ENCODE peak calls at places on chromosomes 12 and 14, in seven cellular contexts. Z is sigmoid colon, J is thoracic aorta, D is fibroblast of pulmonary artery, E is choroid plexus epithelial cell, K is epithelial cell of esophagus, F is heart left ventricle. C is an unnamed sample.

GRCh38 chr14:74976264-74977113 is 21.1 kb upstream of the PGF start:
- DNase-seq in E (no peak), F (no peak), K (no peak), Z (no peak), D (no peak), J (no peak), C (no peak)

GRCh38 chr14:34128665-34129064 is 177.8 kb upstream of the EGLN3 start:
- DNase-seq in F (peak), J (no peak), K (no peak), E (no peak), D (no peak), Z (no peak), C (no peak)

GRCh38 chr12:57853864-57854556 is 7.5 kb upstream of the CTDSP2 start:
- DNase-seq in F (no peak), J (no peak), E (no peak), K (peak), Z (no peak), D (no peak), C (no peak)

GRCh38 chr14:106024983-106025604 is 498.7 kb downstream of the TMEM121 start:
- DNase-seq in E (no peak), F (no peak), J (no peak), Z (no peak), K (no peak), D (no peak), C (no peak)

GRCh38 chr12:65282840-65283239 is 4.4 kb downstream of the MSRB3 start:
- DNase-seq in K (no peak), F (no peak), E (peak), J (no peak), D (no peak), Z (no peak), C (no peak)

GRCh38 chr12:78407722-78408121 is 456.9 kb upstream of the SYT1 start:
- DNase-seq in D (no peak), F (no peak), J (no peak), K (no peak), E (peak), Z (no peak), C (no peak)

GRCh38 chr12:55933799-55934174 is 2.8 kb downstream of the DGKA start:
- DNase-seq in J (no peak), D (no peak), Z (no peak), F (no peak), K (no peak), E (no peak), C (no peak)

GRCh38 chr12:46147144-46147543 is 121.7 kb downstream of the SLC38A1 start:
- DNase-seq in Z (no peak), J (no peak), E (no peak), F (no peak), K (no peak), D (no peak), C (no peak)

GRCh38 chr14:104072586-104072985 is 12.9 kb upstream of the ASPG start:
- DNase-seq in J (no peak), Z (no peak), E (no peak), D (no peak), K (no peak), F (no peak), C (no peak)

GRCh38 chr14:99124482-99125104 is 147.4 kb downstream of the BCL11B start:
- DNase-seq in F (no peak), J (no peak), Z (peak), D (no peak), E (no peak), K (no peak), C (no peak)

GRCh38 chr12:132485619-132486018 is 4.3 kb upstream of the FBRSL1 start:
- DNase-seq in D (no peak), Z (no peak), J (no peak), E (no peak), K (no peak), F (no peak), C (no peak)

GRCh38 chr12:120139958-120140357 is 23.4 kb upstream of the RAB35 start:
- DNase-seq in K (no peak), J (no peak), E (peak), D (no peak), Z (no peak), F (no peak), C (no peak)

GRCh38 chr14:54252072-54252730 is 144.6 kb upstream of the CDKN3 start:
- DNase-seq in K (peak), F (no peak), E (peak), J (no peak), D (peak), Z (no peak), C (no peak)

DNA sequence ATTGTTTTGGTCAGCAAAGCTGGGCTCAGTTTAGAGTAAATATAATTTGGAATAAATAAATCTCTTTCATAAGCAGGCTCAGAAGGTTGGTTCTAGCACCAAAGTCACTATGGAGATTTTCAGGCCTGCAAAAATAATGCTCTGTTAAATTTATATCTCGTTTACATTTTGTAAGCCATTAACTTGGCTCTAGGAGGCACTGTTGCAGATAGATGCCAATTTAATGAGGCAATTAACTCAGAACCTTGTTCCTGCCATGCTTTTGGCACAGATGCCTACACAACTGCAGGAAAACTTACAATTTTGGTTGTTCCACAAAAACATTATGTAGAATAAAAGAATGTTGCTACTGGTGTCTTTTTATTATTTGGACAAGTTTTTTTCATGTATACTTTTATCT is 428.1 kb downstream of the FLRT2 start:
- DNase-seq in D (no peak), K (no peak), J (no peak), F (no peak), Z (no peak), E (peak), C (no peak)
- TF ChIP-seq CTCF in D (no peak), K (no peak), J (no peak), F (no peak), Z (no peak), E (peak), C (no peak)

DNA sequence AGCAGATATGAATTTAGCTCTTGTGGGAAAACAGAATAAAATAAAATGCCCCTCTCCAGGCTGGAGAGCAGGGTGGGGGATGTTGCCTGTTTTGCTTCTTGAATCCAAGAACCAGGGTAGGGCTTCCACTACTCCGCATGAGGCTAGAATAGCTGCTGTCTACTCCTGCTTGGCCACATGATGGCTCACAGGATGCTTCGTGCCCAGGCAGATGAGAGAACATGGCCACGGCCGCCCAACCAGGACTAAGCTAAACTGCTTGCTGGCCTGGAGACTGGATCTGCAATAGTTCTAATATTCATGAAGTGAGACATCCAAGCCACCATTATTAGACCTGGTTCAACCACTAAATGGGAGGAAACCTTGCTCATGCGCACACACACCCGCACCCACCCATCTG is 122.2 kb upstream of the METAP2 start:
- DNase-seq in J (no peak), K (no peak), Z (no peak), E (peak), D (no peak), F (peak), C (no peak)
- TF ChIP-seq CTCF in J (no peak), K (no peak), Z (no peak), E (no peak), D (no peak), F (peak), C (no peak)

GRCh38 chr12:124768462-124769165 is 95.0 kb downstream of the SCARB1 start:
- DNase-seq in F (no peak), J (no peak), Z (no peak), E (no peak), D (no peak), K (no peak), C (no peak)
- TF ChIP-seq CTCF in F (no peak), J (no peak), Z (no peak), E (no peak), D (no peak), K (no peak), C (no peak)

DNA sequence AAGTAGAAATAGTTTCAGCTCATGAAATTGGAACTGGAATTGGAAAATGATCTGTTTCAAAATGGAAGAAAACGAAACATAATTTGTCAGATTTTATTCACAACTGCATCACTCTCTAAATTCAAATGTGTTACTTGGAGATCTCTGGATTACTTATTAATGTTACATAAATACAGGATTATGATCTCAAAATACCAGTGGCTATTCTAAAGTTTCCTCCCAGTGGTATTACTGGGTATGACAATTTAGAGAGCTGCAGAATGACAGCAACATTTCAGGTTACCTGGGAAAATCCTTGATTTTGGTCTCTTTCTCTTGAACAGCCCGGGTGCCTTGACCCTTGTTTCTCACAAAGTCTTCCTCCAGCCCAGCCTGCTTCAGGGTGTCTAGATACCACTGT is 14.2 kb downstream of the FAM161B start:
- DNase-seq in J (no peak), D (peak), Z (no peak), F (no peak), E (peak), K (peak), C (no peak)
- TF ChIP-seq CTCF in J (peak), D (peak), Z (no peak), F (peak), E (peak), K (no peak), C (peak)

GRCh38 chr12:104653730-104654328 is 197.1 kb downstream of the CHST11 start:
- DNase-seq in D (no peak), K (no peak), J (no peak), Z (no peak), E (no peak), F (no peak), C (no peak)
- TF ChIP-seq CTCF in D (peak), K (peak), J (no peak), Z (no peak), E (peak), F (peak), C (peak)

GRCh38 chr14:81296263-81296923 is 75.6 kb upstream of the GTF2A1 start:
- DNase-seq in E (no peak), J (no peak), Z (no peak), F (no peak), D (peak), K (no peak), C (no peak)
- TF ChIP-seq CTCF in E (no peak), J (no peak), Z (no peak), F (no peak), D (no peak), K (no peak), C (no peak)

DNA sequence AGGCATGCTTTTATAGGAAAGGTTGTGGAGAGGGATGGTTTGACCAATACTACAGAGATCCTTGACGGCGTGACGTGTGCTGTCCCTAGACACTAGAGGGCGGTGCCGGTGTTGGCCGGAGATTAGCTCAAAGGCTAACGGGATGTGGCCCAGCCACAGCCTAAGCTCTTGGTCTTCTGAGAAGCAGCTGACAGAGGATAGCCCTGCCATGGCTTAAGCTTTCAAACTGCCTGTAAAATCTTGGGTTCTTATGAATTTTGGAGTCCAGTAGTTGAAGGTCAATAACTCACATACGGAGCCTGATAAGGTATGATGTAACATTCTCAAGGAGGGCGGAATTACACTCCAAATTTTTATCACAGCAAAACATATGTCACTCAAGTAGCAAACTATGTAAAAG is 515.7 kb upstream of the ATXN7L3B start:
- DNase-seq in D (peak), K (peak), E (peak), F (peak), J (no peak), Z (no peak), C (peak)
- TF ChIP-seq CTCF in D (peak), K (peak), E (peak), F (peak), J (no peak), Z (no peak), C (peak)

C was measured in progenitor cell of endocrine pancreas.